ENCODE peak calls at places on chromosomes 12 and 14, in ten cellular contexts. A is RWPE1, H is cardiac muscle cell, U is astrocyte, D is A549, P is GM23338, L is heart right ventricle, F is heart left ventricle, Q is HCT116, C is thoracic aorta. B is an unnamed sample.

GRCh38 chr12:95658386-95658785 is 107.1 kb upstream of the USP44 start:
- DNase-seq in H (no peak), C (no peak), Q (no peak), D (no peak), F (no peak), P (no peak), L (no peak), U (no peak), A (no peak), B (no peak)

GRCh38 chr12:104057771-104058197 is 6.5 kb upstream of the HCFC2 start:
- DNase-seq in H (peak; percentile 22), U (no peak), P (peak; percentile 76), F (no peak), A (peak; percentile 25), C (no peak), D (peak; percentile 36), Q (no peak), L (no peak), B (peak; percentile 23)

GRCh38 chr12:108722992-108723766 is 8.1 kb downstream of the CORO1C start:
- DNase-seq in P (no peak), A (peak; percentile 67), F (no peak), U (peak; percentile 96), Q (no peak), L (no peak), H (no peak), D (peak; percentile 65), C (no peak), B (no peak)

GRCh38 chr12:110906088-110906487 is 14.3 kb downstream of the MYL2 start:
- DNase-seq in Q (no peak), C (no peak), L (no peak), F (no peak), H (no peak), D (no peak), U (no peak), P (no peak), A (no peak), B (no peak)

GRCh38 chr14:99195602-99196309 is 76.2 kb downstream of the BCL11B start:
- DNase-seq in F (no peak), D (no peak), C (no peak), P (no peak), Q (no peak), L (no peak), A (no peak), H (no peak), U (peak; percentile 48), B (no peak)

GRCh38 chr14:94864421-94865195 is 94.7 kb upstream of the GSC start:
- DNase-seq in A (no peak), F (peak; percentile 52), L (no peak), D (no peak), C (no peak), Q (no peak), H (no peak), U (no peak), P (peak; percentile 52), B (peak; percentile 15)

GRCh38 chr14:52834440-52834842 is 43.0 kb upstream of the GNPNAT1 start:
- DNase-seq in P (no peak), A (peak; percentile 37), H (no peak), Q (no peak), D (peak; percentile 68), L (no peak), C (no peak), U (peak; percentile 82), F (no peak), B (no peak)

GRCh38 chr14:21071225-21072041 is 1.3 kb downstream of the ARHGEF40 start:
- DNase-seq in H (peak; percentile 84), Q (no peak), P (peak; percentile 94), F (peak; percentile 94), D (peak; percentile 58), U (peak; percentile 94), L (peak; percentile 91), C (peak; percentile 71), A (peak; percentile 42), B (peak; percentile 88)

GRCh38 chr14:104547310-104547997 is 32.1 kb upstream of the C14orf180 start:
- DNase-seq in L (no peak), F (peak; percentile 24), P (no peak), C (peak; percentile 0), Q (no peak), D (no peak), U (no peak), H (no peak), A (no peak), B (no peak)

GRCh38 chr12:108801736-108802665 is 55.4 kb downstream of the SSH1 start:
- DNase-seq in U (peak; percentile 82), D (no peak), C (no peak), L (peak; percentile 52), P (peak; percentile 93), F (peak; percentile 64), A (no peak), H (peak; percentile 80), Q (no peak), B (no peak)

GRCh38 chr12:6921996-6922935 is 5.5 kb upstream of the ATN1 start:
- DNase-seq in F (peak; percentile 18), C (no peak), A (no peak), H (no peak), P (no peak), Q (no peak), L (no peak), U (no peak), D (no peak), B (no peak)

GRCh38 chr12:6925239-6925542 is 2.6 kb upstream of the ATN1 start:
- DNase-seq in D (no peak), A (no peak), Q (no peak), H (no peak), L (no peak), P (no peak), U (no peak), C (no peak), F (no peak), B (no peak)

GRCh38 chr12:6923003-6923732 is 4.6 kb upstream of the ATN1 start:
- DNase-seq in Q (no peak), F (peak; percentile 9), P (no peak), A (no peak), L (no peak), H (no peak), U (no peak), D (no peak), C (no peak), B (no peak)

GRCh38 chr12:6925543-6926279 is 2.0 kb upstream of the ATN1 start:
- DNase-seq in L (peak; percentile 76), H (peak; percentile 52), A (peak; percentile 74), P (peak; percentile 91), C (no peak), Q (peak; percentile 90), D (peak; percentile 91), F (peak; percentile 84), U (peak; percentile 95), B (no peak)

GRCh38 chr12:6923851-6924250 is 3.9 kb upstream of the ATN1 start:
- DNase-seq in A (no peak), Q (no peak), P (no peak), F (peak; percentile 27), C (no peak), D (no peak), H (no peak), L (no peak), U (no peak), B (no peak)
- H3K27ac ChIP-seq in A (peak overlapping the region; percentile 98), Q (peak overlapping the region; percentile 99), P (no peak overlapping the region), F (peak overlapping the region; percentile 98), C (no peak overlapping the region), D (no peak overlapping the region), H (no peak overlapping the region), L (no peak overlapping the region), U (no peak overlapping the region), B (peak overlapping the region; percentile 68)

DNA sequence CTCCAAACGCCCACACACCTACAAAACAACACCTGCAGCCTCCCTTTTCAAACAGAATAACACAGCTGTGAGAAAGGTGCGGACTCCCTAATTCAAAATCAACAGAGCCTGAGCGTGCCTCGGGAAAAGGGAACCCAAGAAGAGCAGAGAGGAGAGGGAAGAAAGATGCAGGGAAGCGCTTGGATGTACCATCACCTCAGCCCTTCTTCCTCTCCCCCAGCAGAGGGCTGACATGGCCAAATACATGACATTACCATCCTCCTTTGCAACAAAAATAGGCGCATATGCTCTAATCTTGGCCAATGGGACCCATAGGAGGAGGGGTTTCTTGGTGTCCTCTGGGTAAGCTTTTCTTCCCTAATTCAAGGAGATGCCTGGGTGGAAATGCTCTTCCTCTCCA is 78.0 kb downstream of the CPSF2 start:
- DNase-seq in L (no peak), F (no peak), H (no peak), U (no peak), D (no peak), A (no peak), C (no peak), P (peak; percentile 52), Q (no peak), B (no peak)
- TF ChIP-seq CTCF in L (no peak), F (no peak), H (no peak), U (no peak), D (no peak), A (no peak), C (no peak), P (peak; percentile 33), Q (no peak), B (peak; percentile 38)

DNA sequence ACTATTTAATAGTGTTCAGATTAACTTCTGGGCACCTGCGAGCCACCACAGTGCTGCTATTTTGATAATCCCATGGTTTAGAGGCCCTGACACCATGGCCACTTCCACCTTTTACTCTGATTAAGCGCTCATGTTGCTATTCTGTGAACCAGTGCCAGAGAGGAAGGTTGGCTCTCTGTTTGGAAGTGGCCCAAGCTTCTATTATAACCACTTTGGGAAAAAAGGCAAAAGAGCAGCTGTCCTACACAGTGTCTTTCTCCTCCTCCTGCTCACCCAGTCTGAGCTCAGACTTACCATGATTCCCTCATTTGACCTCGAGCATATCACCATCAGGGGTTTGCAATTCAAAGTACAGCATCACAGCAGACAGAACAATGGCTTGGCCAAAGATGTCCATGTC is 23.3 kb downstream of the DYRK2 start:
- DNase-seq in U (no peak), H (no peak), D (no peak), C (no peak), F (no peak), L (no peak), Q (no peak), A (no peak), P (no peak), B (no peak)
- H3K27ac ChIP-seq in U (peak overlapping the region; percentile 9), H (no peak overlapping the region), D (no peak overlapping the region), C (no peak overlapping the region), F (no peak overlapping the region), L (no peak overlapping the region), Q (no peak overlapping the region), A (no peak overlapping the region), P (no peak overlapping the region), B (no peak overlapping the region)

DNA sequence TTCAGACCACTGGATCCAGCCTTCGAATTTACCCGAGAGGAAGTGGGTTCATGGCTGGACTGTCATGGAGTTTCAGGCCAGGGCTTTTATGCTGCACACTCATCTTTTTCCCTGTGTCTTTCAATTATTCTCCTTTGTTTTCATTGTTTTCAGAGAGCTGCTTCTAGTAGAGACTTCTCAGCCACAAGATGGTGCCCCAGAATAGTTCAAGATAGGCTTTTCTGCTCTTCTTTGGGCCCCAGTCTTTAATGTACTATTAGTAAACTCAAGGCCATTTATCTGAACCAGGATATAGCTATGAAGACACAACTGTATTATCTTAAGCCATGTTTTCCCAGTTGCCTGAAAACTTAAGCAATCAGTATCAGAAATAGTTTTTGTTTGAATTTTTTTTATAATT is 30.4 kb upstream of the PSMA6 start:
- DNase-seq in H (no peak), D (peak; percentile 10), A (no peak), F (no peak), C (no peak), Q (no peak), U (no peak), P (no peak), L (no peak), B (no peak)
- TF ChIP-seq CTCF in H (no peak), D (no peak), A (no peak), F (peak; percentile 28), C (peak; percentile 10), Q (no peak), U (peak; percentile 3), P (no peak), L (peak; percentile 19), B (no peak)

B was measured in WERI-Rb-1.